ENCODE peak calls at places on chromosome X, in six cellular contexts. E is fibroblast of lung, D is GM23248, V is Karpas-422, G is SK-N-SH, X is mesenchymal stem cell. Y is an unnamed sample.

GRCh38 chrX:106791495-106791894 is 11.0 kb upstream of the TBC1D8B start:
- DNase-seq in E (peak), D (peak), V (peak), G (no peak), X (no peak), Y (no peak)

GRCh38 chrX:24391843-24392242 is 31.4 kb downstream of the SUPT20HL1 start:
- DNase-seq in E (no peak), D (no peak), V (no peak), G (no peak), X (no peak), Y (no peak)

GRCh38 chrX:126733874-126734273 is 85.7 kb upstream of the PRR32 start:
- DNase-seq in E (no peak), D (no peak), V (no peak), G (no peak), X (no peak), Y (no peak)

GRCh38 chrX:40973619-40974018 is 111.6 kb upstream of the USP9X start:
- DNase-seq in E (no peak), D (no peak), V (no peak), G (no peak), X (no peak), Y (no peak)

GRCh38 chrX:134836497-134836968 is 154.3 kb upstream of the SMIM10 start:
- DNase-seq in E (peak), D (peak), V (no peak), G (no peak), X (peak), Y (no peak)

GRCh38 chrX:125742811-125743210 is 423.1 kb downstream of the TEX13C start:
- DNase-seq in E (no peak), D (no peak), V (peak), G (no peak), X (no peak), Y (no peak)

GRCh38 chrX:39438603-39439602 is 637.6 kb downstream of the MID1IP1 start:
- DNase-seq in E (no peak), D (no peak), V (no peak), G (no peak), X (no peak), Y (no peak)

GRCh38 chrX:23819385-23820234 is 36.6 kb downstream of the SAT1 start:
- DNase-seq in E (no peak), D (peak), V (no peak), G (no peak), X (peak), Y (no peak)

GRCh38 chrX:120549483-120550452 is 11.0 kb downstream of the CUL4B start:
- DNase-seq in E (peak), D (peak), V (no peak), G (no peak), X (peak), Y (peak)

GRCh38 chrX:150018931-150019331 is 80.6 kb upstream of the EOLA2 start:
- DNase-seq in E (peak), D (peak), V (no peak), G (no peak), X (peak), Y (no peak)

GRCh38 chrX:124895947-124896346 is 423.7 kb upstream of the TEX13C start:
- DNase-seq in E (no peak), D (no peak), V (no peak), G (no peak), X (no peak), Y (no peak)

GRCh38 chrX:96389314-96390048 is 295.2 kb upstream of the DIAPH2 start:
- DNase-seq in E (peak), D (no peak), V (no peak), G (no peak), X (no peak), Y (no peak)

GRCh38 chrX:39907964-39908616 is 189.7 kb downstream of the BCOR start:
- DNase-seq in E (peak), D (peak), V (no peak), G (peak), X (peak), Y (peak)

GRCh38 chrX:106050054-106050453 is 11.5 kb upstream of the SERPINA7 start:
- DNase-seq in E (no peak), D (no peak), V (no peak), G (no peak), X (no peak), Y (no peak)

GRCh38 chrX:131366387-131366786 is 77.3 kb upstream of the IGSF1 start:
- DNase-seq in E (peak), D (no peak), V (peak), G (no peak), X (peak), Y (no peak)

GRCh38 chrX:117969782-117970181 is 146.8 kb downstream of the KLHL13 start:
- DNase-seq in E (no peak), D (no peak), V (no peak), G (no peak), X (no peak), Y (no peak)

GRCh38 chrX:117969337-117969736 is 147.3 kb downstream of the KLHL13 start:
- DNase-seq in E (no peak), D (no peak), V (no peak), G (no peak), X (no peak), Y (no peak)

GRCh38 chrX:117972681-117973080 is 143.9 kb downstream of the KLHL13 start:
- DNase-seq in E (no peak), D (no peak), V (no peak), G (no peak), X (no peak), Y (peak)

GRCh38 chrX:117977521-117977920 is 139.1 kb downstream of the KLHL13 start:
- DNase-seq in E (peak), D (no peak), V (no peak), G (no peak), X (no peak), Y (no peak)

DNA sequence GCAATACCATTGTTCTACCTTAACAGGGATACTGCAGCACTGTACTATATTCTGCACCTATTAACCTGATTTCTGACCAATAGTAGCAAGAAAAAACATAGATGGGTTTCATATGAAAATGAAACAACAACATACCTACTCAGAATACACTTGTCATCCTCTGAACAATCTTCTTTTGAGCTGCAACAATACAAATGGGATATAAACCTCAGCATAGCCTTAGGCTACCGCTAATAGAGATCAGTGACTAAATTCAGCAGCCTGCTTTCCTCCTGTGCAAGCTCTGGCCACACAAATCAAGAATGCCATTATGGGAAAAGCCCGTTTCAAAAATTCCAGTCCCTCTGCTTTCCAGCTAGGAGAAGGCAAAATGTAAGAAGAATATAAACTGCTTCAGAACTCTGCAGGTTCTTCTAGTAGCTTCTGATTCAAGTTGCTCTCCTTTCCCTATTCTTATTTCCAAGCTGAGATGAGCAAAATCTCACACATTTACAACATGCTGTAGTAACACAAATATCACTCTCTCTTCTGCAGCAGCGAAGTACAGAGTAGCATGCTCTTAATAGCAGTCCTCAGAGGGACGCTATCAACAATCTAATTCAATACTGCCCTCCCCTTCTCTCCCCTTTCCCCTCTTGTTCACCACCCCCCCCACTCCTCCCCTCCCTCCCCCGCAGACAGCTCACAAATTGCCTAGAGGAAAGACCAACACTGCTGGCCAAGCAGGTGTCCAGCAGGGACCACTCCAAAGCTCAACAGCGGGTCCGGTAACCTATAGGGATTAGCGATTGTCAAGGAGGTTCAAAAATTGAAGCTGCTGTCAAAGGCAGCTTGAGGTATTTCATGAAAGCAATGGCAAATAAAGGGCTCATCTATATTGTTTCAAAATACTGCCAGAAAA is 143.2 kb downstream of the KLHL13 start:
- DNase-seq in E (no peak), D (no peak), V (no peak), G (peak), X (no peak), Y (peak)
- H3K4me3 ChIP-seq in E (no peak), D (no peak), V (no peak), G (peak), X (no peak), Y (no peak)

GRCh38 chrX:12843668-12844279 is 23.1 kb upstream of the TLR7 start:
- DNase-seq in E (no peak), D (no peak), V (peak), G (no peak), X (no peak), Y (no peak)

GRCh38 chrX:12843061-12843667 is 23.7 kb upstream of the TLR7 start:
- DNase-seq in E (no peak), D (no peak), V (no peak), G (no peak), X (no peak), Y (no peak)

GRCh38 chrX:12844319-12844718 is 22.6 kb upstream of the TLR7 start:
- DNase-seq in E (no peak), D (no peak), V (no peak), G (no peak), X (no peak), Y (no peak)
- H2AFZ ChIP-seq in E (no peak), D (no peak), V (peak), G (no peak), X (no peak), Y (no peak)

GRCh38 chrX:2862404-2862803 is 33.7 kb downstream of the GYG2 start:
- DNase-seq in E (no peak), D (no peak), V (no peak), G (no peak), X (no peak), Y (no peak)
- H3K4me3 ChIP-seq in E (no peak), D (no peak), V (no peak), G (no peak), X (no peak), Y (no peak)

GRCh38 chrX:85243155-85243554 is 424 bp downstream of the SATL1 start:
- DNase-seq in E (peak), D (no peak), V (no peak), G (peak), X (peak), Y (no peak)

GRCh38 chrX:85243761-85244410 is at the start of the genes SATL1 and ZNF711:
- DNase-seq in E (peak), D (peak), V (peak), G (peak), X (peak), Y (peak)

GRCh38 chrX:85244411-85245210 is 820 bp downstream of the ZNF711 start:
- DNase-seq in E (peak), D (peak), V (peak), G (peak), X (peak), Y (peak)
- H2AFZ ChIP-seq in E (peak), D (peak), V (peak), G (peak), X (peak), Y (peak)

DNA sequence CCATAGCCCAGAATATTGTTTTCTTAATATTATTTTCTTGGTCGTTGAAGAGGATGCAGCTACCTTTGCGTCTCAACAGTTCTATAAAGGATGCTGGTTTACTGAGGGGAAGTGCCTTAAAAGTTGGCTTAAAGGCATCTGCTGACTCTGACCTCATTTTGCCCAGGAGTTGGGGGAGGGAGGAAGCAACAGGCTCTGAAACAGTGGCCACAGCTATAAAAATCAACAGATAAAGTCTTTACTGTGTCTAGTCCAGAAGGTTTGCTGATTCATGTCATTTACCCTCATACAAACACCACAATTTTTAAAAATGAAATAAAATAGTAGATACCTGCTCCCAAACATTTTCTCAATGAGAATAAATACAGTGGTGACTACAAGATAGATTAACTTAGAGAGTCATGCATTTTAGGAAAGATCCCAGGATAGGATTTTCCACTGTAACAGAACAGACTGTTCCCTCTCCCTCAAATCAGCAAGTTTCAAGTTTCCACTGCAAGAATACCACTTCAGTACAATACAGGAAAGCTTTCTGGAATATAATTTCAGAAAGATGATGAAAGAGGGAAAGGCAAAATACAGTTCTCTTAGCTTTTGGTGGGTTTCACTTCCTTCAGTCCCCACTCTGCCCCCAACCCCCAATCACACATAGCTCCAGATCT is 1.9 kb downstream of the PHKA1 start:
- DNase-seq in E (peak), D (peak), V (no peak), G (peak), X (peak), Y (no peak)
- H3K4me3 ChIP-seq in E (no peak), D (no peak), V (no peak), G (no peak), X (no peak), Y (no peak)

DNA sequence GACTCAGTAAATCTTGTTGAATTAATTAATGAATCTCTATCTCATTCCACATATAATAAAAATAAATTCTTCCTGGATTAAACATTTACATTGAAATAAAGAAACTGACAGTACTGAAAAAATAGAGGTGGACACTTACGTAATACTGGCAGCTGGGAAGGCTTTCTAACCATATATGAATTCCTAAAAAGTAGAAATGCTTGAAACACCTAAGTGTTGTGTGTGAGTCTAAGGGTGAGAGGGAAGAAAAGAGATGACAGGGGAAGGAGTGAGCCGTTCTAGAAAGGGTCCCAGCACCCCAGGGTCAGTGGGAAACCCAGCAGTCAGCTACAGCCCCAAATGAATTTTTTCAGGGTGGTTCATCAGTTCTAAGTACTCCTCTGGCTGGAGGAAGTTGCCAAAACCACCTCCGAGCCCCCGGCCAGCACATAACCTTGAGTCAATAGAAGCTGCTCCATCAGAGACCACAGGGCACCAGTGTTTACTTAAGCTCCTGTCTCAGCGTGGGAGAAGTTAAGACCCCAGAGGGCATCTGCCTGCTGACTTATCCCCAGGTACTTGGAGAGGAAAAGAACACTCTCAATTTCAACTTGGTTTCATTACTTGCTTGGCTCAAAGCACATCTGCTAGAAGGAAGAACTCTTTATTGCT is 18.3 kb downstream of the GAB3 start:
- DNase-seq in E (no peak), D (peak), V (no peak), G (no peak), X (peak), Y (peak)
- H2AFZ ChIP-seq in E (no peak), D (no peak), V (no peak), G (no peak), X (no peak), Y (peak)

GRCh38 chrX:154064637-154065435 is 32.7 kb downstream of the MECP2 start:
- DNase-seq in E (no peak), D (no peak), V (no peak), G (no peak), X (no peak), Y (no peak)
- H3K4me3 ChIP-seq in E (no peak), D (no peak), V (no peak), G (no peak), X (no peak), Y (no peak)

DNA sequence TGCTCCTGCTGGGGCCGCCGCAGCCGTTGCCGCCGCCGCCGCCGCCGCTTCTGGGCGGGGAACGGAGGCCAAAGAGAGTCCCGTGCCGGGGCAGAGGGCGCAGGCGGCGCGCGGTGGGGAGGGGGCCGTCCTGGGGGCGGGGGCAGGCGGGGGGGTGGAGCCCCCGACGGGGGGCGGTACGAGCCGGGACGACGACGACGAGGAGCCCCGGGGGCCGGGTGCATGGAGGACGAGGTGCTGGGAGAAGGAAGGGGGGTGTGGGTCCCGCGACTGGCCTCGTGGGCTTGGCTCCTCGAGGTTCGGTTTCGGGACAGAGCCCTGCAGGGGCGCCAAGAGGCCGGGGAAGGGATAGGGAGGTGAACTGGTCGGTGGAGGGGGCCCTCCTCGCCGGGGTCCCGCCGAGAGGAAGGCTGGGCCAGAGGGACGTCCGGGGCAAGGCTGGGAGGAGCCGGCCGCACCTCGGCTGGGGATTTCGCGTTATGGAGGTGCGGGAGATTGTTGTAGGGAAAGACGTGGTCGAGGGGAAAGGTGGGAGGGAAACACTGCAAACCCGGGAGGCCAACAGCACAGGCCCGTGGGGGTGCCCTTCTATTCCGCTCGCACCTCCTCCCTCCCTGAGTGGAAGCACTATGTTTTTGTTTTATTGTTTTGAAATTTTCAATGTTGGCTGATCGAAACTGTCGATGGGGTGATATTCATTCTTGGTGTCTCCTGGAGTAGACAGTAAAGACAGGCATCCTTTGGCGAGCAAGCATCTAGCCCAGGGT is 1.9 kb downstream of the BCORL1 start:
- DNase-seq in E (no peak), D (peak), V (peak), G (peak), X (no peak), Y (no peak)
- H2AFZ ChIP-seq in E (peak), D (peak), V (no peak), G (peak), X (no peak), Y (peak)